ENCODE peak calls at places on chromosomes 2 and 18, in seven cellular contexts. M is right lobe of liver; J is CD8-positive, alpha-beta T cell; V is pancreas; Q is CD4-positive, alpha-beta T cell; U is left cardiac atrium; T is SK-N-SH treated with all-trans-retinoic acid at 6 μM for 48 hours. H is an unnamed sample.

GRCh38 chr2:237353207-237353606 is 60.8 kb downstream of the COL6A3 start:
- ATAC-seq in T (no peak), M (no peak), Q (no peak), V (no peak), U (no peak), J (no peak), H (no peak)

GRCh38 chr18:8882632-8883408 is 177.5 kb downstream of the MTCL1 start:
- ATAC-seq in T (no peak), M (no peak), Q (no peak), J (no peak), U (no peak), V (no peak), H (no peak)

GRCh38 chr2:8581048-8581561 is 100.8 kb upstream of the ID2 start:
- ATAC-seq in U (no peak), J (no peak), V (no peak), M (no peak), T (no peak), Q (no peak), H (no peak)

GRCh38 chr2:61906187-61906470 is 655 bp downstream of the COMMD1 start:
- ATAC-seq in U (no peak), M (peak; percentile 4), T (peak; percentile 12), V (peak; percentile 18), J (no peak), Q (no peak), H (peak; percentile 6)

GRCh38 chr2:225002039-225002655 is 40.1 kb downstream of the DOCK10 start:
- ATAC-seq in V (peak; percentile 78), M (peak; percentile 78), J (peak; percentile 84), T (peak; percentile 90), Q (peak; percentile 88), U (peak; percentile 55), H (peak; percentile 82)

GRCh38 chr2:22600166-22600565 is 784.8 kb upstream of the KLHL29 start:
- ATAC-seq in Q (no peak), U (no peak), J (no peak), T (no peak), M (no peak), V (no peak), H (no peak)

GRCh38 chr2:189673661-189674373 is 653 bp upstream of the ANKAR start:
- ATAC-seq in U (peak; percentile 2), M (no peak), Q (peak; percentile 46), T (no peak), V (no peak), J (no peak), H (peak; percentile 34)

GRCh38 chr2:205685314-205686230 is 3.3 kb downstream of the NRP2 start:
- ATAC-seq in Q (no peak), U (peak; percentile 35), J (no peak), M (peak; percentile 6), T (peak; percentile 37), V (peak; percentile 49), H (no peak)

GRCh38 chr2:241201445-241202267 is 13.2 kb downstream of the ANO7 start:
- ATAC-seq in Q (no peak), V (no peak), M (no peak), U (no peak), J (no peak), T (no peak), H (no peak)

GRCh38 chr2:27664245-27664574 is 521 bp downstream of the SLC4A1AP start:
- ATAC-seq in U (no peak), M (no peak), T (peak; percentile 35), J (peak; percentile 24), V (peak; percentile 8), Q (peak; percentile 10), H (no peak)

GRCh38 chr2:241001413-241002274 is 3.2 kb downstream of the SNED1 start:
- ATAC-seq in Q (no peak), J (no peak), U (no peak), T (no peak), M (peak; percentile 17), V (no peak), H (no peak)

GRCh38 chr2:75334076-75334475 is 134.8 kb upstream of the TACR1 start:
- ATAC-seq in J (no peak), U (no peak), T (no peak), Q (no peak), V (no peak), M (no peak), H (peak; percentile 34)

GRCh38 chr18:57806201-57806890 is 3.2 kb upstream of the ATP8B1 start:
- ATAC-seq in T (peak; percentile 2), Q (no peak), U (no peak), V (no peak), J (no peak), M (no peak), H (no peak)

GRCh38 chr2:108917078-108917440 is 72.0 kb downstream of the EDAR start:
- ATAC-seq in V (peak; percentile 41), M (no peak), Q (no peak), T (no peak), J (no peak), U (no peak), H (no peak)

GRCh38 chr18:3513481-3513880 is 63.5 kb downstream of the TGIF1 start:
- ATAC-seq in V (no peak), U (no peak), Q (no peak), T (no peak), M (no peak), J (no peak), H (peak; percentile 83)

GRCh38 chr18:59054892-59055291 is 84.8 kb upstream of the SEC11C start:
- ATAC-seq in Q (no peak), J (no peak), T (no peak), M (no peak), V (peak; percentile 52), U (no peak), H (no peak)

GRCh38 chr2:230441188-230441897 is 25.3 kb downstream of the SP100 start:
- ATAC-seq in J (peak; percentile 85), Q (peak; percentile 85), U (no peak), T (peak; percentile 92), M (peak; percentile 49), V (peak; percentile 36), H (peak; percentile 89)

GRCh38 chr2:179932786-179933185 is 71.4 kb upstream of the ZNF385B start:
- ATAC-seq in T (no peak), V (peak; percentile 95), Q (no peak), M (peak; percentile 50), J (no peak), U (peak; percentile 91), H (no peak)

GRCh38 chr2:40289771-40290404 is 162.0 kb downstream of the SLC8A1 start:
- ATAC-seq in V (no peak), M (no peak), Q (no peak), J (no peak), U (no peak), T (no peak), H (no peak)

GRCh38 chr18:8825729-8826375 is 120.5 kb downstream of the MTCL1 start:
- ATAC-seq in T (no peak), U (no peak), J (no peak), V (no peak), M (no peak), Q (no peak), H (no peak)

GRCh38 chr2:31384351-31384750 is 30.2 kb downstream of the XDH start:
- ATAC-seq in M (no peak), V (peak; percentile 78), Q (no peak), J (no peak), T (peak; percentile 85), U (no peak), H (no peak)

GRCh38 chr2:226777611-226778010 is 22.0 kb downstream of the IRS1 start:
- ATAC-seq in J (no peak), T (no peak), V (no peak), Q (no peak), U (no peak), M (no peak), H (no peak)

GRCh38 chr2:36831185-36831584 is 134.7 kb downstream of the VIT start:
- ATAC-seq in M (no peak), J (no peak), V (no peak), T (no peak), U (no peak), Q (no peak), H (no peak)

GRCh38 chr18:28512357-28512756 is 335.4 kb upstream of the CDH2 start:
- ATAC-seq in M (no peak), Q (no peak), V (no peak), J (no peak), T (peak; percentile 57), U (no peak), H (no peak)

GRCh38 chr2:8403871-8404270 is 278.0 kb upstream of the ID2 start:
- ATAC-seq in M (peak; percentile 83), T (no peak), U (no peak), J (no peak), Q (no peak), V (peak; percentile 51), H (no peak)

GRCh38 chr18:63446266-63446665 is 24.0 kb upstream of the VPS4B start:
- ATAC-seq in J (no peak), U (no peak), M (no peak), T (no peak), Q (no peak), V (no peak), H (no peak)

GRCh38 chr2:236177604-236177966 is 9.4 kb upstream of the GBX2 start:
- ATAC-seq in T (peak; percentile 57), M (peak; percentile 63), U (peak; percentile 51), Q (no peak), J (no peak), V (peak; percentile 53), H (no peak)

GRCh38 chr2:240189686-240190085 is 49.2 kb upstream of the OTOS start:
- ATAC-seq in Q (no peak), T (no peak), M (no peak), V (no peak), J (no peak), U (no peak), H (peak; percentile 29)

GRCh38 chr2:159879061-159879604 is 81.1 kb upstream of the CD302 start:
- ATAC-seq in Q (no peak), U (no peak), J (no peak), T (peak; percentile 62), V (no peak), M (no peak), H (peak; percentile 94)

H was measured in stimulated activated memory B cell treated with anti-CD40 and anti-IgM and Interleukin-4, amounts not matched to agents 10 μg/mL and 1 μg/mL and 100 μg/mL, for 72 hours.